ENCODE peak calls at places on chromosomes 6 and 20, in ten cellular contexts. One of them, this sample, is unnamed.

GRCh38 chr20:3705970-3706739 is 6.2 kb downstream of the SIGLEC1 start:
- DNase-seq in kidney tubule cell: no peak
- DNase-seq in breast epithelium: no peak
- DNase-seq in T-helper 2 cell: no peak
- DNase-seq in NCI-H1092 treated with DMSO at 0.1 percent for 48 hours: no peak
- DNase-seq in SK-N-SH: no peak
- DNase-seq in tibial artery: no peak
- DNase-seq in stimulated activated CD8-positive, alpha-beta memory T cell treated with anti-CD3 and anti-CD28 coated beads, Interleukin-15, amount 100 ng/mL, for 24 hours: no peak
- DNase-seq in NCI-H2029: no peak
- DNase-seq in activated naive CD8-positive, alpha-beta T cell treated with anti-CD3 and anti-CD28 coated beads, Interleukin-2, amount 50 U/mL, for 16 hours: no peak
- DNase-seq in this sample: no peak

GRCh38 chr6:24861934-24862333 is 63.2 kb upstream of the ARMH2 start:
- DNase-seq in tibial artery: no peak
- DNase-seq in T-helper 2 cell: no peak
- DNase-seq in activated naive CD8-positive, alpha-beta T cell treated with anti-CD3 and anti-CD28 coated beads, Interleukin-2, amount 50 U/mL, for 16 hours: no peak
- DNase-seq in breast epithelium: no peak
- DNase-seq in kidney tubule cell: no peak
- DNase-seq in stimulated activated CD8-positive, alpha-beta memory T cell treated with anti-CD3 and anti-CD28 coated beads, Interleukin-15, amount 100 ng/mL, for 24 hours: no peak
- DNase-seq in NCI-H2029: no peak
- DNase-seq in NCI-H1092 treated with DMSO at 0.1 percent for 48 hours: no peak
- DNase-seq in SK-N-SH: no peak
- DNase-seq in this sample: no peak

GRCh38 chr20:9214676-9215075 is 145.8 kb downstream of the PLCB4 start:
- DNase-seq in NCI-H1092 treated with DMSO at 0.1 percent for 48 hours: no peak
- DNase-seq in stimulated activated CD8-positive, alpha-beta memory T cell treated with anti-CD3 and anti-CD28 coated beads, Interleukin-15, amount 100 ng/mL, for 24 hours: no peak
- DNase-seq in breast epithelium: no peak
- DNase-seq in SK-N-SH: no peak
- DNase-seq in activated naive CD8-positive, alpha-beta T cell treated with anti-CD3 and anti-CD28 coated beads, Interleukin-2, amount 50 U/mL, for 16 hours: no peak
- DNase-seq in NCI-H2029: no peak
- DNase-seq in T-helper 2 cell: no peak
- DNase-seq in tibial artery: no peak
- DNase-seq in kidney tubule cell: no peak
- DNase-seq in this sample: peak

GRCh38 chr6:33213166-33213988 is 5.1 kb downstream of the RING1 start:
- DNase-seq in kidney tubule cell: no peak
- DNase-seq in T-helper 2 cell: no peak
- DNase-seq in breast epithelium: no peak
- DNase-seq in tibial artery: peak
- DNase-seq in stimulated activated CD8-positive, alpha-beta memory T cell treated with anti-CD3 and anti-CD28 coated beads, Interleukin-15, amount 100 ng/mL, for 24 hours: no peak
- DNase-seq in NCI-H1092 treated with DMSO at 0.1 percent for 48 hours: no peak
- DNase-seq in NCI-H2029: no peak
- DNase-seq in SK-N-SH: peak
- DNase-seq in activated naive CD8-positive, alpha-beta T cell treated with anti-CD3 and anti-CD28 coated beads, Interleukin-2, amount 50 U/mL, for 16 hours: no peak
- DNase-seq in this sample: peak

GRCh38 chr6:44582930-44583329 is 195.4 kb downstream of the CDC5L start:
- DNase-seq in tibial artery: no peak
- DNase-seq in activated naive CD8-positive, alpha-beta T cell treated with anti-CD3 and anti-CD28 coated beads, Interleukin-2, amount 50 U/mL, for 16 hours: no peak
- DNase-seq in NCI-H1092 treated with DMSO at 0.1 percent for 48 hours: no peak
- DNase-seq in stimulated activated CD8-positive, alpha-beta memory T cell treated with anti-CD3 and anti-CD28 coated beads, Interleukin-15, amount 100 ng/mL, for 24 hours: no peak
- DNase-seq in breast epithelium: no peak
- DNase-seq in SK-N-SH: no peak
- DNase-seq in kidney tubule cell: no peak
- DNase-seq in NCI-H2029: no peak
- DNase-seq in T-helper 2 cell: no peak
- DNase-seq in this sample: no peak

GRCh38 chr6:8953310-8953709 is 518.0 kb upstream of the SLC35B3 start:
- DNase-seq in NCI-H1092 treated with DMSO at 0.1 percent for 48 hours: no peak
- DNase-seq in breast epithelium: no peak
- DNase-seq in T-helper 2 cell: no peak
- DNase-seq in activated naive CD8-positive, alpha-beta T cell treated with anti-CD3 and anti-CD28 coated beads, Interleukin-2, amount 50 U/mL, for 16 hours: no peak
- DNase-seq in stimulated activated CD8-positive, alpha-beta memory T cell treated with anti-CD3 and anti-CD28 coated beads, Interleukin-15, amount 100 ng/mL, for 24 hours: no peak
- DNase-seq in NCI-H2029: no peak
- DNase-seq in kidney tubule cell: no peak
- DNase-seq in tibial artery: no peak
- DNase-seq in SK-N-SH: no peak
- DNase-seq in this sample: no peak

GRCh38 chr20:2768632-2769015 is 31.8 kb downstream of the CPXM1 start:
- DNase-seq in kidney tubule cell: no peak
- DNase-seq in tibial artery: no peak
- DNase-seq in NCI-H1092 treated with DMSO at 0.1 percent for 48 hours: no peak
- DNase-seq in SK-N-SH: no peak
- DNase-seq in T-helper 2 cell: no peak
- DNase-seq in stimulated activated CD8-positive, alpha-beta memory T cell treated with anti-CD3 and anti-CD28 coated beads, Interleukin-15, amount 100 ng/mL, for 24 hours: no peak
- DNase-seq in activated naive CD8-positive, alpha-beta T cell treated with anti-CD3 and anti-CD28 coated beads, Interleukin-2, amount 50 U/mL, for 16 hours: no peak
- DNase-seq in breast epithelium: no peak
- DNase-seq in NCI-H2029: no peak
- DNase-seq in this sample: no peak

GRCh38 chr20:51318058-51318960 is 224.2 kb downstream of the NFATC2 start:
- DNase-seq in NCI-H2029: peak
- DNase-seq in kidney tubule cell: peak
- DNase-seq in T-helper 2 cell: peak
- DNase-seq in activated naive CD8-positive, alpha-beta T cell treated with anti-CD3 and anti-CD28 coated beads, Interleukin-2, amount 50 U/mL, for 16 hours: peak
- DNase-seq in tibial artery: no peak
- DNase-seq in SK-N-SH: peak
- DNase-seq in breast epithelium: no peak
- DNase-seq in NCI-H1092 treated with DMSO at 0.1 percent for 48 hours: peak
- DNase-seq in stimulated activated CD8-positive, alpha-beta memory T cell treated with anti-CD3 and anti-CD28 coated beads, Interleukin-15, amount 100 ng/mL, for 24 hours: peak
- DNase-seq in this sample: peak

GRCh38 chr6:139515511-139515910 is 141.1 kb upstream of the CITED2 start:
- DNase-seq in T-helper 2 cell: no peak
- DNase-seq in NCI-H1092 treated with DMSO at 0.1 percent for 48 hours: no peak
- DNase-seq in breast epithelium: no peak
- DNase-seq in stimulated activated CD8-positive, alpha-beta memory T cell treated with anti-CD3 and anti-CD28 coated beads, Interleukin-15, amount 100 ng/mL, for 24 hours: no peak
- DNase-seq in SK-N-SH: no peak
- DNase-seq in NCI-H2029: no peak
- DNase-seq in activated naive CD8-positive, alpha-beta T cell treated with anti-CD3 and anti-CD28 coated beads, Interleukin-2, amount 50 U/mL, for 16 hours: no peak
- DNase-seq in tibial artery: no peak
- DNase-seq in kidney tubule cell: peak
- DNase-seq in this sample: peak

GRCh38 chr6:168156742-168157265 is 77.8 kb upstream of the FRMD1 start:
- DNase-seq in tibial artery: peak
- DNase-seq in SK-N-SH: no peak
- DNase-seq in NCI-H1092 treated with DMSO at 0.1 percent for 48 hours: no peak
- DNase-seq in stimulated activated CD8-positive, alpha-beta memory T cell treated with anti-CD3 and anti-CD28 coated beads, Interleukin-15, amount 100 ng/mL, for 24 hours: no peak
- DNase-seq in T-helper 2 cell: no peak
- DNase-seq in activated naive CD8-positive, alpha-beta T cell treated with anti-CD3 and anti-CD28 coated beads, Interleukin-2, amount 50 U/mL, for 16 hours: no peak
- DNase-seq in kidney tubule cell: no peak
- DNase-seq in NCI-H2029: no peak
- DNase-seq in breast epithelium: no peak
- DNase-seq in this sample: no peak

GRCh38 chr20:5989539-5989938 is 39.1 kb downstream of the MCM8 start:
- DNase-seq in activated naive CD8-positive, alpha-beta T cell treated with anti-CD3 and anti-CD28 coated beads, Interleukin-2, amount 50 U/mL, for 16 hours: no peak
- DNase-seq in SK-N-SH: no peak
- DNase-seq in tibial artery: no peak
- DNase-seq in stimulated activated CD8-positive, alpha-beta memory T cell treated with anti-CD3 and anti-CD28 coated beads, Interleukin-15, amount 100 ng/mL, for 24 hours: no peak
- DNase-seq in NCI-H2029: no peak
- DNase-seq in NCI-H1092 treated with DMSO at 0.1 percent for 48 hours: no peak
- DNase-seq in kidney tubule cell: no peak
- DNase-seq in T-helper 2 cell: no peak
- DNase-seq in breast epithelium: no peak
- DNase-seq in this sample: no peak

GRCh38 chr20:48180039-48180438 is 394.8 kb upstream of the SULF2 start:
- DNase-seq in kidney tubule cell: peak
- DNase-seq in stimulated activated CD8-positive, alpha-beta memory T cell treated with anti-CD3 and anti-CD28 coated beads, Interleukin-15, amount 100 ng/mL, for 24 hours: no peak
- DNase-seq in NCI-H2029: no peak
- DNase-seq in tibial artery: no peak
- DNase-seq in breast epithelium: no peak
- DNase-seq in activated naive CD8-positive, alpha-beta T cell treated with anti-CD3 and anti-CD28 coated beads, Interleukin-2, amount 50 U/mL, for 16 hours: no peak
- DNase-seq in SK-N-SH: no peak
- DNase-seq in NCI-H1092 treated with DMSO at 0.1 percent for 48 hours: no peak
- DNase-seq in T-helper 2 cell: no peak
- DNase-seq in this sample: no peak